ENCODE peak calls at places on chromosomes 4 and X, in ten cellular contexts. B is OCI-LY7, W is fibroblast of lung, R is neural progenitor cell, Y is hepatocyte, A is MM.1S, I is neuronal stem cell, V is IMR-90, U is PC-3, P is Karpas-422. Q is an unnamed sample. For H3K4me1, the result is how much of the 10 kb centered on the place peaks cover.

GRCh38 chr4:66178901-66179300 is 508.6 kb upstream of the EPHA5 start:
- DNase-seq in B (no peak), W (peak), R (peak), Y (no peak), A (no peak), I (peak), V (no peak), U (peak), P (no peak), Q (peak)

GRCh38 chr4:189785257-189785656 is 155.4 kb upstream of the FRG1 start:
- DNase-seq in B (no peak), W (no peak), R (peak), Y (no peak), A (no peak), I (no peak), V (no peak), U (no peak), P (peak), Q (peak)

GRCh38 chr4:39970559-39971270 is 7.0 kb downstream of the PDS5A start:
- DNase-seq in B (peak), W (peak), R (peak), Y (no peak), A (no peak), I (no peak), V (no peak), U (peak), P (no peak), Q (peak)

GRCh38 chrX:15167826-15168225 is 102.1 kb downstream of the ASB9 start:
- DNase-seq in B (no peak), W (no peak), R (no peak), Y (no peak), A (no peak), I (no peak), V (no peak), U (no peak), P (no peak), Q (no peak)

GRCh38 chr4:85496933-85497332 is 22.0 kb downstream of the ARHGAP24 start:
- DNase-seq in B (no peak), W (peak), R (no peak), Y (no peak), A (no peak), I (no peak), V (peak), U (peak), P (no peak), Q (no peak)

GRCh38 chrX:25561190-25561589 is 545.4 kb upstream of the ARX start:
- DNase-seq in B (no peak), W (no peak), R (no peak), Y (no peak), A (no peak), I (no peak), V (no peak), U (no peak), P (no peak), Q (no peak)

GRCh38 chr4:105966046-105966445 is 70.8 kb downstream of the NPNT start:
- DNase-seq in B (no peak), W (peak), R (no peak), Y (peak), A (no peak), I (no peak), V (peak), U (peak), P (no peak), Q (peak)

GRCh38 chr4:85774000-85774399 is 299.1 kb downstream of the ARHGAP24 start:
- DNase-seq in B (no peak), W (no peak), R (no peak), Y (no peak), A (no peak), I (no peak), V (no peak), U (no peak), P (no peak), Q (no peak)

GRCh38 chrX:134669378-134670098 is 11.3 kb upstream of the PLAC1 start:
- DNase-seq in B (no peak), W (peak), R (no peak), Y (peak), A (no peak), I (no peak), V (peak), U (peak), P (no peak), Q (no peak)

GRCh38 chrX:19725545-19726102 is 161.8 kb downstream of the SH3KBP1 start:
- DNase-seq in B (no peak), W (no peak), R (no peak), Y (no peak), A (no peak), I (no peak), V (peak), U (no peak), P (no peak), Q (no peak)

GRCh38 chrX:2627272-2627867 is 63.7 kb upstream of the CD99 start:
- DNase-seq in B (peak), W (peak), R (peak), Y (peak), A (peak), I (no peak), V (peak), U (peak), P (peak), Q (peak)

GRCh38 chrX:131841496-131842410 is 181.3 kb upstream of the STK26 start:
- DNase-seq in B (peak), W (peak), R (peak), Y (peak), A (peak), I (peak), V (peak), U (peak), P (peak), Q (peak)

GRCh38 chr4:52837716-52838558 is 24.2 kb upstream of the RASL11B start:
- DNase-seq in B (no peak), W (peak), R (no peak), Y (peak), A (no peak), I (no peak), V (peak), U (peak), P (no peak), Q (no peak)

GRCh38 chr4:1008840-1009646 is 2.4 kb upstream of the FGFRL1 start:
- DNase-seq in B (peak), W (no peak), R (no peak), Y (no peak), A (no peak), I (no peak), V (no peak), U (no peak), P (no peak), Q (peak)

GRCh38 chrX:10415704-10416001 is 204.7 kb downstream of the MID1 start:
- DNase-seq in B (no peak), W (peak), R (no peak), Y (no peak), A (no peak), I (no peak), V (peak), U (peak), P (no peak), Q (no peak)

GRCh38 chr4:129167640-129168260 is 71.8 kb downstream of the C4orf33 start:
- DNase-seq in B (no peak), W (no peak), R (peak), Y (peak), A (no peak), I (peak), V (peak), U (no peak), P (no peak), Q (peak)

GRCh38 chr4:93751410-93751809 is 77.1 kb upstream of the ATOH1 start:
- DNase-seq in B (no peak), W (no peak), R (no peak), Y (no peak), A (no peak), I (no peak), V (no peak), U (no peak), P (no peak), Q (no peak)

GRCh38 chr4:138311771-138312535 is 69.8 kb upstream of the SLC7A11 start:
- DNase-seq in B (no peak), W (peak), R (no peak), Y (no peak), A (no peak), I (no peak), V (peak), U (no peak), P (no peak), Q (peak)

GRCh38 chrX:34632404-34632803 is 24.7 kb downstream of the TMEM47 start:
- DNase-seq in B (no peak), W (no peak), R (no peak), Y (no peak), A (no peak), I (no peak), V (no peak), U (no peak), P (no peak), Q (no peak)

GRCh38 chrX:130801901-130802300 is 101.1 kb downstream of the ENOX2 start:
- DNase-seq in B (no peak), W (peak), R (no peak), Y (peak), A (no peak), I (no peak), V (peak), U (no peak), P (no peak), Q (peak)

GRCh38 chr4:8917321-8917811 is 45.7 kb upstream of the HMX1 start:
- DNase-seq in B (no peak), W (no peak), R (no peak), Y (peak), A (no peak), I (no peak), V (no peak), U (no peak), P (no peak), Q (no peak)

GRCh38 chrX:50913520-50913919 is 3.0 kb downstream of the BMP15 start:
- DNase-seq in B (no peak), W (no peak), R (no peak), Y (no peak), A (no peak), I (no peak), V (no peak), U (no peak), P (no peak), Q (no peak)

GRCh38 chr4:17702666-17703065 is 78.8 kb downstream of the FAM184B start:
- DNase-seq in B (no peak), W (no peak), R (no peak), Y (peak), A (no peak), I (no peak), V (no peak), U (no peak), P (no peak), Q (no peak)

GRCh38 chr4:15291133-15291532 is 136.7 kb upstream of the C1QTNF7 start:
- DNase-seq in B (no peak), W (no peak), R (no peak), Y (no peak), A (no peak), I (no peak), V (no peak), U (no peak), P (no peak), Q (no peak)

GRCh38 chrX:140343226-140343873 is 161.5 kb downstream of the SOX3 start:
- DNase-seq in B (no peak), W (peak), R (no peak), Y (no peak), A (no peak), I (no peak), V (peak), U (peak), P (no peak), Q (no peak)

GRCh38 chrX:87409113-87409841 is 108.3 kb upstream of the KLHL4 start:
- DNase-seq in B (no peak), W (peak), R (no peak), Y (peak), A (no peak), I (no peak), V (peak), U (peak), P (no peak), Q (no peak)

GRCh38 chr4:120694973-120695372 is 227.6 kb downstream of the PRDM5 start:
- DNase-seq in B (no peak), W (peak), R (no peak), Y (peak), A (no peak), I (no peak), V (peak), U (peak), P (no peak), Q (no peak)

GRCh38 chrX:153704021-153704526 is 16.3 kb downstream of the SLC6A8 start:
- DNase-seq in B (no peak), W (no peak), R (no peak), Y (no peak), A (no peak), I (no peak), V (no peak), U (no peak), P (no peak), Q (no peak)

GRCh38 chr4:56655209-56655626 is 25.9 kb downstream of the HOPX start:
- DNase-seq in B (no peak), W (peak), R (peak), Y (peak), A (no peak), I (no peak), V (peak), U (peak), P (no peak), Q (peak)

GRCh38 chr4:76634239-76634638 is 199.2 kb downstream of the SHROOM3 start:
- DNase-seq in B (no peak), W (peak), R (no peak), Y (no peak), A (no peak), I (no peak), V (peak), U (peak), P (no peak), Q (no peak)

GRCh38 chr4:139872274-139872673 is 206.7 kb downstream of the MGST2 start:
- DNase-seq in B (no peak), W (peak), R (no peak), Y (peak), A (no peak), I (no peak), V (peak), U (peak), P (peak), Q (no peak)

GRCh38 chr4:60938621-60939020 is 261.5 kb upstream of the ADGRL3 start:
- DNase-seq in B (no peak), W (no peak), R (no peak), Y (no peak), A (no peak), I (no peak), V (no peak), U (peak), P (no peak), Q (no peak)

GRCh38 chrX:149940015-149940716 is 1.9 kb upstream of the EOLA2 start:
- DNase-seq in B (peak), W (peak), R (peak), Y (peak), A (peak), I (peak), V (peak), U (peak), P (peak), Q (peak)
- H2AFZ ChIP-seq in B (no peak), W (no peak), R (no peak), Y (no peak), A (peak), I (peak), V (peak), U (peak), P (no peak), Q (no peak)

GRCh38 chr4:168853770-168854169 is 156.3 kb downstream of the CBR4 start:
- DNase-seq in B (no peak), W (no peak), R (no peak), Y (no peak), A (no peak), I (no peak), V (no peak), U (no peak), P (no peak), Q (no peak)

GRCh38 chr4:168854216-168854921 is 155.7 kb downstream of the CBR4 start:
- DNase-seq in B (no peak), W (peak), R (no peak), Y (no peak), A (no peak), I (no peak), V (no peak), U (no peak), P (no peak), Q (no peak)

GRCh38 chr4:168857546-168858314 is 152.3 kb downstream of the CBR4 start:
- DNase-seq in B (no peak), W (peak), R (no peak), Y (no peak), A (no peak), I (no peak), V (peak), U (no peak), P (no peak), Q (no peak)

GRCh38 chr4:168857009-168857408 is 153.0 kb downstream of the CBR4 start:
- DNase-seq in B (no peak), W (peak), R (no peak), Y (no peak), A (no peak), I (no peak), V (peak), U (no peak), P (no peak), Q (no peak)

GRCh38 chr4:168856312-168856711 is 153.7 kb downstream of the CBR4 start:
- DNase-seq in B (no peak), W (peak), R (no peak), Y (no peak), A (no peak), I (no peak), V (peak), U (peak), P (no peak), Q (no peak)
- H3K4me1 ChIP-seq in B (under half), W (under half), R (under half), Y (under half), A (under half), I (under half), V (under half), U (under half), P (under half), Q (under half)

GRCh38 chrX:56783450-56783831 is 54.4 kb downstream of the NBDY start:
- DNase-seq in B (no peak), W (no peak), R (peak), Y (no peak), A (peak), I (no peak), V (peak), U (no peak), P (peak), Q (peak)
- H2AFZ ChIP-seq in B (no peak), W (no peak), R (no peak), Y (no peak), A (peak), I (peak), V (peak), U (no peak), P (peak), Q (no peak)

GRCh38 chr4:147813107-147813773 is 81.4 kb downstream of the ARHGAP10 start:
- DNase-seq in B (no peak), W (no peak), R (no peak), Y (no peak), A (no peak), I (no peak), V (no peak), U (no peak), P (no peak), Q (no peak)

GRCh38 chr4:147815741-147816140 is 83.9 kb downstream of the ARHGAP10 start:
- DNase-seq in B (no peak), W (no peak), R (no peak), Y (no peak), A (no peak), I (no peak), V (no peak), U (no peak), P (no peak), Q (no peak)

GRCh38 chr4:147814334-147814733 is 82.4 kb downstream of the ARHGAP10 start:
- DNase-seq in B (no peak), W (peak), R (no peak), Y (no peak), A (no peak), I (no peak), V (no peak), U (peak), P (no peak), Q (no peak)

GRCh38 chr4:147820975-147821374 is 89.1 kb downstream of the ARHGAP10 start:
- DNase-seq in B (no peak), W (no peak), R (no peak), Y (no peak), A (no peak), I (no peak), V (no peak), U (no peak), P (no peak), Q (no peak)

GRCh38 chr4:147816382-147817254 is 84.7 kb downstream of the ARHGAP10 start:
- DNase-seq in B (no peak), W (no peak), R (no peak), Y (no peak), A (no peak), I (no peak), V (no peak), U (no peak), P (no peak), Q (no peak)
- H3K4me1 ChIP-seq in B (under half), W (under half), R (under half), Y (under half), A (under half), I (under half), V (under half), U (under half), P (under half), Q (under half)

GRCh38 chr4:24956763-24957162 is 43.9 kb upstream of the CCDC149 start:
- DNase-seq in B (no peak), W (no peak), R (no peak), Y (no peak), A (no peak), I (no peak), V (no peak), U (no peak), P (no peak), Q (no peak)
- H2AFZ ChIP-seq in B (no peak), W (no peak), R (no peak), Y (no peak), A (no peak), I (no peak), V (no peak), U (no peak), P (no peak), Q (no peak)

DNA sequence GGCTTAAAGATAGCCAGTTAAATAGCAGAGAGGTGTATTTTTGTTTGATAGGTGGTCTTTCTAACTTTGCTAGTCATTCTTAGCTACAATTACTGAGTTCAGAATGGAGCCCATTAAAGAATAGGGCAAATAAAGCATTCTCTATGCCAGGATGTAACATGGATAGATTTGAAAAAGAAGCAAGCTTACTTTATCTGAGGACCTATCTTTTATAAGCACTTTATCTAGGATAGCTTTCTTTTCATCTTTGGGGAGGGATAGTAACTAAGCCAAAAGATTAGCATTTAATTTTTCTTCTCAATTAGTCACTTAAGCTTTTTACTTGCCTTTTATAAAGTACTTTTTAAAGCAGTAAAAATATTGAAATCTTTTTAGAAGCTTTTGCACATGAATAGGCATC is 1148.0 kb upstream of the DIAPH2 start:
- DNase-seq in B (no peak), W (no peak), R (no peak), Y (no peak), A (no peak), I (no peak), V (no peak), U (no peak), P (no peak), Q (no peak)
- H3K4me1 ChIP-seq in B (under half), W (under half), R (under half), Y (under half), A (under half), I (under half), V (under half), U (under half), P (under half), Q (under half)